ENCODE peak calls at places on chromosome 3, in eight cellular contexts. T is cardiac fibroblast; G is AG20443; L is posterior vena cava; K is CD8-positive, alpha-beta T cell; A is fibroblast of the aortic adventitia; R is astrocyte of the spinal cord; Y is activated naive CD4-positive, alpha-beta T cell treated with anti-CD3 and anti-CD28 coated beads, Interleukin-2, amount 10 ng/mL, durations not matched to agents 7 days and 5 days. P is an unnamed sample.

GRCh38 chr3:183122257-183122932 is 23.1 kb upstream of the MCCC1 start:
- DNase-seq in T (peak), G (peak), L (no peak), K (no peak), A (peak), R (peak), Y (no peak), P (peak)

GRCh38 chr3:155712008-155712407 is 32.9 kb downstream of the PLCH1 start:
- DNase-seq in T (peak), G (no peak), L (no peak), K (no peak), A (peak), R (peak), Y (no peak), P (no peak)

GRCh38 chr3:196979545-196979944 is 10.9 kb upstream of the PIGZ start:
- DNase-seq in T (peak), G (peak), L (no peak), K (no peak), A (peak), R (no peak), Y (no peak), P (peak)

GRCh38 chr3:16171009-16171408 is 3.5 kb upstream of the GALNT15 start:
- DNase-seq in T (no peak), G (no peak), L (no peak), K (no peak), A (no peak), R (peak), Y (no peak), P (peak)

GRCh38 chr3:142500211-142500610 is 52.4 kb upstream of the XRN1 start:
- DNase-seq in T (no peak), G (no peak), L (no peak), K (no peak), A (no peak), R (no peak), Y (no peak), P (no peak)

GRCh38 chr3:77079988-77080585 is 40.2 kb downstream of the ROBO2 start:
- DNase-seq in T (no peak), G (no peak), L (no peak), K (no peak), A (no peak), R (no peak), Y (no peak), P (no peak)

GRCh38 chr3:184395320-184395660 is 15.4 kb downstream of the CHRD start:
- DNase-seq in T (no peak), G (no peak), L (peak), K (no peak), A (no peak), R (no peak), Y (no peak), P (no peak)

GRCh38 chr3:134149286-134149685 is 101.4 kb downstream of the RYK start:
- DNase-seq in T (no peak), G (peak), L (no peak), K (no peak), A (peak), R (no peak), Y (no peak), P (no peak)

GRCh38 chr3:190432216-190432615 is 17.5 kb downstream of the TMEM207 start:
- DNase-seq in T (peak), G (peak), L (no peak), K (no peak), A (no peak), R (no peak), Y (no peak), P (no peak)

GRCh38 chr3:156350786-156351185 is 204.1 kb downstream of the SSR3 start:
- DNase-seq in T (no peak), G (no peak), L (no peak), K (no peak), A (no peak), R (no peak), Y (no peak), P (no peak)

GRCh38 chr3:127867986-127868385 is 45.7 kb upstream of the MGLL start:
- DNase-seq in T (no peak), G (peak), L (no peak), K (no peak), A (no peak), R (peak), Y (no peak), P (no peak)

GRCh38 chr3:37071921-37072320 is 78.6 kb downstream of the MLH1 start:
- DNase-seq in T (no peak), G (no peak), L (no peak), K (no peak), A (peak), R (peak), Y (no peak), P (no peak)

GRCh38 chr3:79040701-79041100 is 727.1 kb downstream of the ROBO1 start:
- DNase-seq in T (peak), G (peak), L (no peak), K (no peak), A (peak), R (peak), Y (no peak), P (peak)

GRCh38 chr3:66115858-66116654 is 77.3 kb upstream of the MAGI1 start:
- DNase-seq in T (peak), G (peak), L (peak), K (no peak), A (peak), R (peak), Y (no peak), P (peak)

GRCh38 chr3:9649791-9650521 is 651 bp downstream of the MTMR14 start:
- DNase-seq in T (no peak), G (no peak), L (no peak), K (no peak), A (no peak), R (no peak), Y (peak), P (no peak)

GRCh38 chr3:186369217-186369616 is 7.2 kb upstream of the DGKG start:
- DNase-seq in T (no peak), G (no peak), L (no peak), K (no peak), A (no peak), R (no peak), Y (no peak), P (no peak)

GRCh38 chr3:104628185-104628789 is 738.4 kb upstream of the ALCAM start:
- DNase-seq in T (peak), G (peak), L (no peak), K (no peak), A (peak), R (peak), Y (no peak), P (peak)

GRCh38 chr3:129305592-129306091 is 27.0 kb downstream of the HMCES start:
- DNase-seq in T (peak), G (no peak), L (peak), K (no peak), A (peak), R (peak), Y (no peak), P (peak)

GRCh38 chr3:137081711-137082110 is 123.9 kb downstream of the IL20RB start:
- DNase-seq in T (no peak), G (no peak), L (no peak), K (no peak), A (no peak), R (no peak), Y (no peak), P (no peak)

GRCh38 chr3:133745981-133746721 is at the start of gene TF:
- DNase-seq in T (peak), G (peak), L (no peak), K (no peak), A (no peak), R (no peak), Y (no peak), P (no peak)

GRCh38 chr3:187741403-187742350 is 3.6 kb downstream of the BCL6 start:
- DNase-seq in T (peak), G (no peak), L (peak), K (peak), A (peak), R (peak), Y (peak), P (peak)

GRCh38 chr3:46168583-46168982 is 39.5 kb downstream of the CCR1 start:
- DNase-seq in T (no peak), G (no peak), L (no peak), K (no peak), A (no peak), R (peak), Y (no peak), P (no peak)

GRCh38 chr3:57682284-57682683 is 10.6 kb downstream of the DENND6A start:
- DNase-seq in T (no peak), G (no peak), L (no peak), K (no peak), A (peak), R (peak), Y (no peak), P (no peak)

GRCh38 chr3:173750591-173750990 is 353.0 kb downstream of the NLGN1 start:
- DNase-seq in T (no peak), G (no peak), L (no peak), K (no peak), A (no peak), R (no peak), Y (no peak), P (no peak)

GRCh38 chr3:127786358-127787070 is 35.8 kb downstream of the MGLL start:
- DNase-seq in T (peak), G (peak), L (peak), K (no peak), A (peak), R (peak), Y (no peak), P (no peak)

GRCh38 chr3:53259427-53260259 is 3.8 kb upstream of the TKT start:
- DNase-seq in T (peak), G (peak), L (no peak), K (no peak), A (peak), R (no peak), Y (no peak), P (no peak)

GRCh38 chr3:42175841-42176240 is 84.7 kb downstream of the TRAK1 start:
- DNase-seq in T (no peak), G (no peak), L (no peak), K (no peak), A (no peak), R (no peak), Y (no peak), P (no peak)

P was measured in kidney glomerular epithelial cell.